ENCODE peak calls at places on chromosomes 4 and X, in eight cellular contexts. Q is HepG2, S is K562, N is Panc1, I is HCT116, Z is GM23338, T is GM12878, C is upper lobe of left lung. U is an unnamed sample. For H3K4me1, the result is how much of the 10 kb centered on the place peaks cover.

GRCh38 chr4:128810331-128810870 is 901 bp downstream of the JADE1 start:
- ATAC-seq in I (peak), T (peak), Q (peak), C (no peak), S (peak), N (no peak), Z (no peak), U (no peak)

GRCh38 chrX:79182616-79183015 is 38.1 kb downstream of the GPR174 start:
- ATAC-seq in S (no peak), C (no peak), T (peak), Q (no peak), Z (no peak), I (no peak), N (no peak), U (no peak)

GRCh38 chr4:113840850-113841249 is 79.3 kb upstream of the CAMK2D start:
- ATAC-seq in N (no peak), I (no peak), C (no peak), Q (no peak), S (no peak), T (no peak), Z (no peak), U (no peak)

GRCh38 chr4:73763877-73764276 is 23.5 kb downstream of the CXCL8 start:
- ATAC-seq in I (no peak), Q (no peak), C (no peak), T (no peak), N (no peak), Z (no peak), S (no peak), U (no peak)

GRCh38 chrX:71533514-71533849 is 578 bp downstream of the OGT start:
- ATAC-seq in Z (no peak), S (no peak), N (no peak), Q (no peak), C (peak), T (no peak), I (no peak), U (no peak)

GRCh38 chrX:118520206-118520857 is 24.7 kb downstream of the DOCK11 start:
- ATAC-seq in Q (no peak), Z (no peak), I (no peak), S (peak), T (no peak), N (no peak), C (peak), U (peak)

GRCh38 chr4:5033266-5033945 is 14.1 kb upstream of the CYTL1 start:
- ATAC-seq in C (peak), I (no peak), Q (no peak), T (no peak), Z (no peak), N (no peak), S (no peak), U (peak)

GRCh38 chr4:635851-636627 is 10.7 kb downstream of the PDE6B start:
- ATAC-seq in Z (no peak), T (no peak), Q (no peak), I (no peak), S (peak), N (no peak), C (no peak), U (no peak)

GRCh38 chr4:113686950-113687718 is 74.4 kb downstream of the CAMK2D start:
- ATAC-seq in N (no peak), S (no peak), Q (no peak), Z (no peak), I (no peak), C (no peak), T (peak), U (no peak)

GRCh38 chrX:134673123-134673522 is 14.9 kb upstream of the PLAC1 start:
- ATAC-seq in Z (no peak), Q (no peak), I (no peak), T (no peak), C (no peak), S (no peak), N (no peak), U (no peak)

DNA sequence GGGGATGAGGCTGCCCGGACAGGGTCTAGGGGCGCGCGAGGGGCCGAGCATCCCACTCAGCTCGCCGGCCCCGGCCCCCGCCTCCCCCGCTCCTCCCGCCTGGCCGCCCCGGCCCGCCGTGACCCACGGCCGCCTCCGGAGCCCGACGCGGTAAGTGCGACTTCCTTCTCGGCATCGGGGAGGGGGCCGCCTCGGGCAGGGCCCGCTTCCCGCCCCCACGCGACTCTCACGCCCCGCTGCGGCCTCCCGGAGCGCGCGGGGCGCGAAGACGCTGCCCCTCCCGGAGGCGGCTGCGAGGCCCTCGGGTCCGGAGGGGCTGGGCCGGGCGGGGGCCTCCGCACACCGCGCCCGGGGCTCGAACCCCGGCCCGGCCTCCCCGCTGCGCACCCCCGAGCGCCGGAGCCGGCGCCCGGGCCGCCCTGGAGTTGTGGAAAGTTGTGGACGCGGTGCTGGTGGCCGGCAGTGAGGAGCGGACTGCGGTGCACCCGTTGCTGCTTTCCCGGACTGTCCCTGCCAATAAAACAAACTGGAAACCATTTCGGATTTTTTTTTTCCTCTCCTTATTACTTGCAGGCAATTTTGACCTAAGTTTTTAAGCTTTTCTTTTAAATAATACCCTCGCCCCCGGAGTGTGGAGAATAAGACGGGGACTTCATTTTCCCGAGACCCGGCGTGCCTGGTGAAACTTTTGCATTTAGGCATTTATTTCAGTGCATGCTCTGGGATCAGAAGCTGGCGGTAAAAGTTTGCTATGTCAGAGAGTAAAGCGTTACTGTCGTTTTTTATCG is 12.9 kb upstream of the TMEM156 start:
- ATAC-seq in I (peak), Z (peak), Q (peak), C (peak), T (peak), N (no peak), S (peak), U (peak)
- H3K4me1 ChIP-seq in I (under half), Z (under half), Q (half or more), C (under half), T (under half), N (under half), S (under half), U (half or more)

DNA sequence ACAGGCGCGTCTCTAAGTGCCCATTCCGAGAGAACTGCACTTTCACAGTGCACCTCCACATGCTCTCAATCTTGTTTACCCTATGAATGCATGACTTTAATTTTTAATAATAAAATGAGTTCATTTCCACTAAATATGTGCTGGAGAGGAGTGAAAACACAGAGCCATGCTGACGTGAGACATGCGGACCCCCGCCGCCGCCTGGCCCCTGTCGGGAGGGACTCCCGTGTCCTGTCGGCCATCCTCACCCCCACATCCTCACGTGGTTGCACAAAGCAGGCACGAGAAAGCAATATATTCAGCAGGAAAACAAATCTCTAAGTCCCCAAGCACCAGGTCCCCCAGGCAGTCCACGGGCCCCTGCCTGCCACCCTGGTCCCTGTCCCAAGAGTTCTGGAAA is 23.1 kb downstream of the PPP2R2C start:
- ATAC-seq in Z (no peak), I (no peak), S (no peak), Q (no peak), N (no peak), C (no peak), T (no peak), U (no peak)
- TF ChIP-seq POLR2AphosphoS5 in Z (no peak), I (no peak), S (no peak), Q (no peak), N (no peak), C (no peak), T (no peak), U (no peak)

GRCh38 chr4:103010827-103011226 is 8.7 kb downstream of the SLC9B1 start:
- ATAC-seq in T (no peak), N (no peak), Z (no peak), Q (no peak), I (no peak), S (no peak), C (no peak), U (no peak)
- H3K4me1 ChIP-seq in T (under half), N (under half), Z (under half), Q (under half), I (under half), S (under half), C (under half), U (under half)

GRCh38 chr4:70948665-70949284 is 44.7 kb upstream of the DCK start:
- ATAC-seq in C (no peak), I (no peak), S (peak), N (no peak), Z (peak), Q (peak), T (peak), U (no peak)
- TF ChIP-seq POLR2AphosphoS5 in C (no peak), I (no peak), S (no peak), N (no peak), Z (no peak), Q (no peak), T (no peak), U (no peak)

DNA sequence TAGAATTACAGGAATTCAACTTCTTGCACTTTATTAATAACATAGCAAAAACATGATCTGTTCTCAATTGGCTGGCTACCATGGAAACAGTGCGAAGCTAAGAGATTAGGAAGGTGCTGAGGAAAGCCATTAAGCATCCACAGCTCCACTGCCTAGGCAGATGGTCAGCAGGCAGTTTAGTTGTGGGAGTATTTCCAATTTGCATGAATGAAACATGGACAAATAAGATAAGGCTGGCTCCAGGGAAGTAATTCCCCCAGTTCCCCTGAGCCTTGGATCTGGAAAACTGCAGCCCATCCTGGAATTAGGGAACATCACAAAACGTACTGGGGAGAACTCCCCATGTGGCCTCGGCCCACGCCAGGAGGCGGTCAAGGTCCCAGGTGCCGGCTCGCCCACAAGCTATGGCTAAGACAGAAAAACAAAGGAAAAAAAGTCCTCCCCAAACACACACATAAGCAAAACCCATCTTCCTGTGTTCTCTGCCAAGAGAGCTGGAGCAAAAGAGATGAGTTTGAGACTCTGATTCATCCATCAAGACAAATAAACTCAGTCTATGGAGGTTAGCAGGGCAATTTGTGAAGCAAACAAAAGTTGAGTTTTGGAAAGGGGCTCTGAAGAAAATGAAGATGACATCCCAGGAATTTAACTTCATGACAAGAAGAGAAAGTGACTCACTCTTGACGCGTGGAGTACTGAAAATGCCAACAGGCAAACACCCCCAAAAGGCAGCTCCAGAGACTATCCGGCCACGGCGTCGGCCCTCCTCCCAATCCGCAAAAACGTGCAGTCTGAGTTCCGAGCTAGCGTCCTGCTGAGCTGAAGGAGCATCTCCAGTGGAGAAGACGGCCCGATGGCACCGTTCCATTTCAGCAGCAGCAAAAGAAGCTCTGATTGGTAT is 45.1 kb downstream of the IGFBP7 start:
- ATAC-seq in T (no peak), C (peak), N (no peak), I (no peak), S (no peak), Z (no peak), Q (no peak), U (peak)
- H3K4me1 ChIP-seq in T (under half), C (under half), N (under half), I (under half), S (under half), Z (under half), Q (under half), U (half or more)

GRCh38 chr4:138996090-138996489 is 19.5 kb upstream of the NOCT start:
- ATAC-seq in Q (no peak), N (no peak), I (no peak), Z (peak), T (no peak), S (peak), C (no peak), U (no peak)
- TF ChIP-seq POLR2AphosphoS5 in Q (no peak), N (no peak), I (no peak), Z (no peak), T (no peak), S (no peak), C (no peak), U (no peak)

GRCh38 chr4:53914313-53915016 is 149.9 kb downstream of the CHIC2 start:
- ATAC-seq in Q (no peak), T (no peak), C (peak), Z (no peak), I (no peak), N (no peak), S (no peak), U (peak)
- H3K4me1 ChIP-seq in Q (under half), T (under half), C (under half), Z (under half), I (under half), N (under half), S (under half), U (under half)

DNA sequence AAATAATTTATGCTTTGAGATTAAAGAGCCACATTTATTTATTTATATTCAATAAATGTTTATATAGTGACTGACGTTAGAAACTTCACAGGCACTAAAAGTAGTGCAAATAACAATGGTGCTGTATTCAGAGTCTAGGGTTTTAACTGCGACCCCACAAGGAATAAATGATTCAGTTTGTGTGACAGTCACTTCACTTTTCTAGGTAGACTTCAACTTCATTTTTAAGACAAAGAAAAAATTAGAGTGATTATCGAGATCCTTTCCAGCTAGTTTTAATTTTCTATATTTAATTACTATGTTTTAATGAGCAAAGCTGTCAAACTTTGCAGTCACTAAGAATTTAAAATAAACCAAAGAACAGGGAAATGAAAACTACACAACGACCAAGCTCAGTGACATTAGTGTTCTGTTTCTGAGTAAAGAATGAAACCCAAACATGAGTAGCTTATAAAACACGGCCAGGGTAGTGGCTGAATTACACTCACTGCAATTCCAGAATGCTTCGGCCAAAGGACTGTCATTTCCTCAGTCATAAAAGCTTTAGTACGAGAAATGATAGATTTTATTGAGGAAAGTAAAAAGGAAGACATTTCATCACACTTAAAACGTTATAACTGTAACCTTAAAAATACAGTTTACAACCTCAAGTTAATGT is 38.6 kb downstream of the ADGRA3 start:
- ATAC-seq in Q (no peak), C (no peak), I (no peak), T (peak), Z (no peak), S (no peak), N (no peak), U (no peak)
- TF ChIP-seq POLR2AphosphoS5 in Q (no peak), C (no peak), I (no peak), T (no peak), Z (no peak), S (no peak), N (no peak), U (no peak)

GRCh38 chr4:17762705-17763104 is 18.7 kb downstream of the FAM184B start:
- ATAC-seq in Q (peak), C (no peak), S (peak), N (no peak), T (peak), I (peak), Z (no peak), U (no peak)

GRCh38 chr4:17761062-17761461 is 20.4 kb downstream of the FAM184B start:
- ATAC-seq in T (no peak), C (no peak), S (no peak), N (no peak), Z (peak), Q (no peak), I (no peak), U (no peak)

GRCh38 chr4:17760602-17761001 is 20.8 kb downstream of the FAM184B start:
- ATAC-seq in I (no peak), S (no peak), N (no peak), C (no peak), Q (no peak), T (no peak), Z (peak), U (no peak)

GRCh38 chr4:17763352-17763890 is 18.0 kb downstream of the FAM184B start:
- ATAC-seq in N (no peak), Q (no peak), T (no peak), Z (no peak), S (no peak), C (no peak), I (no peak), U (no peak)

DNA sequence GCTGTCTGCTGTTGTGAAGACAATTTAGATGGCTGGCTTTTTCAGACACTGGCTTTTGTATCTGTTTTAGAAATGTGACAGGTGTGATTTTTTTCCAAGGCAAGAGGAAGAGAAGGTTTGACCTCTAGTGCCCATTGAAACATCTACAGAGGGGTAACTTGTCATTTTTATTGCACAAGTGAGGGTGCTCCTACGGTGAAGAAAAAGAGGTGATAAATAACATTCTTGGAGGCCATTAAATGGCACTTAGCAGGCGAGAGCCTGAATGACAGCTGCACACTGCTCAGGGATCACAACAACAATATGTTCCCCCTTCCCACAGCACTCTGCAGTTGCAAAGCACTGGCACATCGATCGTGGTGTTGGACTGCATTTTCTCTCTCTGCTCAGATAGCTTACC is 23.0 kb downstream of the FAM184B start:
- ATAC-seq in Z (no peak), Q (no peak), I (no peak), T (no peak), N (no peak), C (no peak), S (no peak), U (no peak)
- H3K4me1 ChIP-seq in Z (under half), Q (under half), I (under half), T (under half), N (under half), C (under half), S (under half), U (under half)

GRCh38 chr4:90825849-90826248 is 698.7 kb downstream of the CCSER1 start:
- ATAC-seq in N (no peak), I (no peak), S (no peak), T (no peak), C (no peak), Z (no peak), Q (no peak), U (no peak)

DNA sequence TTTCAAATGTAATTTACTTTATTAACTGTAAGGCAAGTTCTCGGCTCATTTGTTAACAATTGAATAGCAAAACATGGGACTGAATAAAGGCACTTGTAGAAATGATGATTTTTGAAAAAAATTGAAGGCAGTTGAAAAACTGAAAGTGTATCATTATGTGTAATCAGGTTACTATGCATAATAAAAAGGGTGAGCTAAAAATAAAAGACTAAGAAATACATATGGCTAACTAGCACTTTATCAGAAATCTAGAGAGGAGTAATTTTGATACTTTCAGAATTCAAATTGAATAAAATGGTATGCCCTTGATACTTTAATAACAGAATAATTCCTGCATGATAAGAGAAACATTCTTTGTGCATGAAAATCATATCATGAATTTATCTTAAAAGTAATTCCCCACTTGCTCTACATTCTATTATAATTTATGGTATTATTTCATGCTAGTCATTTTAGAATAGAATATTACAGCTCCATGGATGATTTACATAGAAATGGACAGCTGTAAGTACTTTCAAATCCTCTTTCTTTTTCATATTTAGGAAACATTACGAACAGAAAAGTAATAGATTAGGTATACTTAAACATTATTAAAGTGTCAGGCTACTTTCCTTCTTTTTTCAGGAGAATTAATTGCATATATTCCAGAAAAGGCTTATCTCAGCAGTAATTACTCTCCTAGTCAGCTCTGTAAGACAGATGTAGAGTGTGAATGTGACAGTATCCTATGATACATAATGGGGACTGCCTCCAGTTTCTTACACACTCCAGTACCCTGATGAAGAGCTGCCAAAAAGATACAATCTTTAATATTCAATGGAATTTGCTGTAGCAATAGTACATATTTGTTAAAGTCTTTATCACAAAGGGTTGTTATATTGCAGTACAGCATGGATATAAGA is 697.3 kb downstream of the CCSER1 start:
- ATAC-seq in C (no peak), I (no peak), N (no peak), T (peak), Z (no peak), S (no peak), Q (no peak), U (no peak)
- TF ChIP-seq POLR2AphosphoS5 in C (no peak), I (no peak), N (no peak), T (no peak), Z (no peak), S (no peak), Q (no peak), U (no peak)

U was measured in gastroesophageal sphincter.